ENCODE peak calls at places on chromosome 4, in four cellular contexts. K is pancreas, U is left ventricle myocardium inferior, P is heart left ventricle. I is an unnamed sample. For H3K4me1 and H3K27me3, the result is how much of the 10 kb centered on the place peaks cover.

GRCh38 chr4:93828830-93829530 is 427 bp downstream of the ATOH1 start:
- DNase-seq in K (peak), U (no peak), P (no peak), I (no peak)

GRCh38 chr4:47483722-47484121 is 1.4 kb upstream of the ATP10D start:
- DNase-seq in P (no peak), U (no peak), K (no peak), I (no peak)

GRCh38 chr4:174517502-174517901 is 4.8 kb downstream of the HPGD start:
- DNase-seq in P (no peak), U (no peak), K (no peak), I (no peak)

GRCh38 chr4:104507112-104507511 is 12.4 kb upstream of the CXXC4 start:
- DNase-seq in P (no peak), U (no peak), K (no peak), I (no peak)

GRCh38 chr4:38163216-38164006 is 203.2 kb downstream of the PTTG2 start:
- DNase-seq in U (no peak), K (no peak), P (no peak), I (no peak)

GRCh38 chr4:81997313-81997712 is 376.5 kb downstream of the HNRNPD start:
- DNase-seq in U (no peak), P (no peak), K (no peak), I (no peak)

GRCh38 chr4:4395849-4396627 is 9.1 kb downstream of the NSG1 start:
- DNase-seq in U (no peak), P (no peak), K (peak), I (no peak)

GRCh38 chr4:86035688-86036087 is 324.2 kb downstream of the MAPK10 start:
- DNase-seq in U (no peak), K (no peak), P (no peak), I (no peak)

GRCh38 chr4:35556387-35556786 is 687.9 kb downstream of the ARAP2 start:
- DNase-seq in P (no peak), U (no peak), K (no peak), I (no peak)

GRCh38 chr4:189128341-189128740 is 812.3 kb upstream of the FRG1 start:
- DNase-seq in K (no peak), P (no peak), U (no peak), I (no peak)

GRCh38 chr4:169202143-169202699 is 68.5 kb downstream of the SH3RF1 start:
- DNase-seq in U (no peak), P (no peak), K (no peak), I (no peak)
- TF ChIP-seq CTCF in U (no peak), P (no peak), K (no peak), I (no peak)

GRCh38 chr4:153116101-153116680 is 88.1 kb upstream of the TRIM2 start:
- DNase-seq in K (no peak), U (no peak), P (no peak), I (no peak)
- H3K4me1 ChIP-seq in K (under half), U (under half), P (under half), I (under half)

DNA sequence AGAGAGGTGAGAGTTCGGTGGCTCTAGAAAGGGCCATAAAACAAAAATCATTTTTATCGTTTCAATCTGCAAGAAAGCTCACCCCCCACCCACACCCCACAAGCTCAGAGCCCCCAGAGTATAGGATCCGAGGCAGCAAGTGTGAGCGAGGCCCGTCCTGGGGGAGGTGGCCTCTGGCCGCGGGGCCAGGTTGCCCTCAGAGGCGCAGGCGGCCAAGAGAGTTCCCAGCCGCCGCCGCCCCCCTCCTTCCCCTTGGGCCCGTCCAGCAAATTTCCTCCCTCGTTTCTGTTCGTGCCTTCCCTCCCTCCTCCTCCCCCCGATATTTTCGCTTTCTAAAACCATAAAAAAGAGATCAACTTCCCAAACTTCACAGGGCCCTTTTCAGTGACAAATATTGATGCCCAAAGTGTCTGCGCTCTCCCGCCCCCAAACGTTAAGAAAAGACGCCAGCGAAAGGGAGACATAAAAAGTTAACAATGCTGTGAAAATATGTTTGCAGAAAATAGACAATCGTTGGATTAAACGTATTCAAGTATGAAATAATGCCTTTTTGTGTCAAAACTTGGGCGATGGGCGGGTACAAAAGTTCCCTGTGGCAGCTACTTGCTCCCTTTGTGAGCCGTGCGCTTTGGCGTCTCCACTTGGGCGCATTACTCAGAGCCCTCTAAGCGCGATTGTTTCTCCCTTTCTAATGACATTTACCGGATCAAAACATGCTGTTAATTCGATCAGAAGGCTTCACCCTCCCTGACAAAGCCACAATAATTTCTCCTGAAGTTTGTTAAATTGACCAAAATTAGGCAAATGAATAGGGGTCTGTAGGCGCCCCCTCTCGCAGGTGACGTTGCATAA is 1.1 kb upstream of the HELT start:
- DNase-seq in U (no peak), P (no peak), K (no peak), I (no peak)
- H3K27me3 ChIP-seq in U (half or more), P (half or more), K (under half), I (half or more)

GRCh38 chr4:13881880-13882279 is 254.4 kb upstream of the BOD1L1 start:
- DNase-seq in U (no peak), K (no peak), P (no peak), I (no peak)
- TF ChIP-seq CTCF in U (peak), K (no peak), P (peak), I (no peak)

DNA sequence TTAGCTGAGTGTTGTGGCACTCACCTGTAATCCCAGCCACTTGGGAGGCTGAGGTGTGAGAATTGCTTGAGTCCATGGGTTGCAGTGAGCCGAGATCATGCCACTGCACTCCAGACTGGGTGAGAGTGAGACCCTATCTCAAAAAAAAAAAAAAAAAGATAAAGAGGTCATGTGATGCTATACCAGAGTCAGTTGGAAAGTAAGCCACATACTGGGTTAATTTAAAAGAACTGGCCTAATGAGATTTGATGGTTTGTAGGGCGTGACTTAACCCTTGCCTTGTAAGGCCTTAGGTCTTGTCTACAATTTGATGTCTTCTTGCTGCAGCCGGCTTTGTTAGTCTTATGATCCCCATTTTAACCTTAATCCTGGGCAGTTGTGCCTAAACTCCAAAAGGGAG is 5.1 kb downstream of the MGST2 start:
- DNase-seq in K (no peak), U (no peak), P (no peak), I (no peak)
- H3K4me1 ChIP-seq in K (under half), U (half or more), P (under half), I (under half)

GRCh38 chr4:7339751-7340552 is 94.8 kb downstream of the PSAPL1 start:
- DNase-seq in P (no peak), U (peak), K (no peak), I (no peak)
- H3K27me3 ChIP-seq in P (under half), U (under half), K (under half), I (under half)

GRCh38 chr4:103478729-103479128 is 241.1 kb downstream of the TACR3 start:
- DNase-seq in U (no peak), K (no peak), P (no peak), I (no peak)
- TF ChIP-seq CTCF in U (no peak), K (no peak), P (no peak), I (no peak)

GRCh38 chr4:89762311-89762710 is 74.7 kb downstream of the SNCA start:
- DNase-seq in U (no peak), P (no peak), K (no peak), I (no peak)
- H3K4me1 ChIP-seq in U (under half), P (under half), K (under half), I (under half)

GRCh38 chr4:80201326-80202151 is 4.2 kb downstream of the PRDM8 start:
- DNase-seq in K (no peak), P (peak), U (peak), I (peak)
- H3K27me3 ChIP-seq in K (under half), P (under half), U (half or more), I (half or more)